ENCODE peak calls at places on chromosomes 7 and 10, in ten cellular contexts. T is effector CD4-positive, alpha-beta T cell; F is amniotic stem cell; A is NCI-H1417; S is left cardiac atrium; N is head of caudate nucleus; G is left ventricle myocardium inferior; X is left ventricle myocardium superior; P is NCI-H1092 treated with DMSO at 0.1 percent for 48 hours; J is activated CD8-positive, alpha-beta memory T cell treated with anti-CD3 and anti-CD28 coated beads for 24 hours. U is an unnamed sample.

GRCh38 chr7:132275811-132276210 is 300.5 kb downstream of the PLXNA4 start:
- DNase-seq in T (no peak), F (no peak), A (peak), S (no peak), N (no peak), G (no peak), X (no peak), P (peak), J (no peak), U (no peak)

GRCh38 chr7:79377097-79377496 is 76.4 kb downstream of the MAGI2 start:
- DNase-seq in T (no peak), F (no peak), A (no peak), S (no peak), N (no peak), G (no peak), X (no peak), P (no peak), J (no peak), U (no peak)

GRCh38 chr7:7271094-7271874 is 88.9 kb downstream of the C1GALT1 start:
- DNase-seq in T (no peak), F (no peak), A (no peak), S (no peak), N (no peak), G (no peak), X (no peak), P (no peak), J (no peak), U (no peak)

GRCh38 chr10:61463035-61463909 is 10.1 kb upstream of the TMEM26 start:
- DNase-seq in T (no peak), F (peak), A (no peak), S (no peak), N (no peak), G (no peak), X (no peak), P (no peak), J (no peak), U (no peak)

GRCh38 chr10:70776455-70777005 is 8.6 kb downstream of the TBATA start:
- DNase-seq in T (no peak), F (no peak), A (no peak), S (no peak), N (no peak), G (no peak), X (no peak), P (no peak), J (no peak), U (peak)

GRCh38 chr10:26805567-26806245 is 55.1 kb downstream of the ABI1 start:
- DNase-seq in T (no peak), F (no peak), A (no peak), S (no peak), N (peak), G (no peak), X (no peak), P (no peak), J (no peak), U (no peak)

GRCh38 chr10:64506963-64507362 is 985.8 kb downstream of the REEP3 start:
- DNase-seq in T (no peak), F (no peak), A (no peak), S (no peak), N (no peak), G (no peak), X (no peak), P (no peak), J (no peak), U (no peak)

GRCh38 chr10:78653555-78653954 is 415.2 kb upstream of the ZMIZ1 start:
- DNase-seq in T (no peak), F (no peak), A (no peak), S (no peak), N (no peak), G (no peak), X (no peak), P (no peak), J (no peak), U (no peak)

GRCh38 chr7:154649015-154649414 is 353.9 kb downstream of the PAXIP1 start:
- DNase-seq in T (no peak), F (no peak), A (no peak), S (no peak), N (no peak), G (no peak), X (no peak), P (no peak), J (no peak), U (no peak)

GRCh38 chr10:71576842-71577241 is 142.7 kb downstream of the C10orf105 start:
- DNase-seq in T (no peak), F (no peak), A (no peak), S (no peak), N (no peak), G (no peak), X (no peak), P (no peak), J (no peak), U (no peak)

GRCh38 chr10:98577578-98577977 is 130.8 kb upstream of the HPS1 start:
- DNase-seq in T (no peak), F (no peak), A (no peak), S (no peak), N (no peak), G (no peak), X (no peak), P (no peak), J (no peak), U (no peak)

GRCh38 chr10:76576276-76576962 is 1061.2 kb downstream of the KCNMA1 start:
- DNase-seq in T (no peak), F (peak), A (no peak), S (peak), N (no peak), G (peak), X (peak), P (no peak), J (no peak), U (no peak)

GRCh38 chr10:86366902-86367338 is 325 bp upstream of the GRID1 start:
- DNase-seq in T (no peak), F (no peak), A (no peak), S (no peak), N (no peak), G (no peak), X (no peak), P (no peak), J (peak), U (no peak)

GRCh38 chr10:3119796-3120459 is 52.6 kb downstream of the PFKP start:
- DNase-seq in T (no peak), F (no peak), A (no peak), S (no peak), N (no peak), G (no peak), X (no peak), P (no peak), J (no peak), U (peak)

GRCh38 chr10:659710-660141 is 29.7 kb downstream of the DIP2C start:
- DNase-seq in T (no peak), F (peak), A (peak), S (no peak), N (no peak), G (no peak), X (no peak), P (no peak), J (no peak), U (no peak)

GRCh38 chr7:150964593-150965111 is 13.5 kb downstream of the KCNH2 start:
- DNase-seq in T (no peak), F (no peak), A (no peak), S (peak), N (no peak), G (peak), X (peak), P (peak), J (no peak), U (peak)

GRCh38 chr7:98878365-98879197 is at the start of gene TRRAP:
- DNase-seq in T (peak), F (peak), A (peak), S (peak), N (peak), G (peak), X (peak), P (peak), J (peak), U (peak)

U was measured in D341Med.